ENCODE peak calls at places on chromosome 3, in ten cellular contexts. M is breast epithelium; K is Calu3; O is AG04449; L is GM20000; S is DMS53; W is HT1080; G is NAMALWA; F is activated T-helper 1 cell treated with anti-CD3 and anti-CD28 coated beads, Interleukin-2, amount 50 U/mL, for 16 hours; E is T-helper 2 cell. Y is an unnamed sample.

GRCh38 chr3:188365978-188366698 is 212.2 kb downstream of the LPP start:
- DNase-seq in E (no peak), G (no peak), F (no peak), M (no peak), L (no peak), O (no peak), K (peak; percentile 39), S (no peak), W (no peak), Y (no peak)

GRCh38 chr3:195540526-195540925 is 2.6 kb downstream of the PPP1R2 start:
- DNase-seq in M (no peak), K (no peak), L (no peak), W (no peak), O (no peak), G (peak; percentile 42), E (peak; percentile 46), F (no peak), S (peak; percentile 9), Y (no peak)

GRCh38 chr3:154421067-154421466 is 8.9 kb downstream of the GPR149 start:
- DNase-seq in F (no peak), O (no peak), K (peak; percentile 43), G (peak; percentile 51), L (no peak), E (peak; percentile 8), M (no peak), W (no peak), S (peak; percentile 4), Y (no peak)

GRCh38 chr3:69013256-69014021 is at the start of gene EOGT:
- DNase-seq in K (peak; percentile 96), G (peak; percentile 62), L (peak; percentile 94), O (peak; percentile 24), W (peak; percentile 86), F (peak; percentile 65), S (peak; percentile 79), E (peak; percentile 85), M (peak; percentile 85), Y (peak; percentile 59)

GRCh38 chr3:24161841-24162240 is 216.8 kb downstream of the NR1D2 start:
- DNase-seq in W (no peak), O (no peak), F (no peak), L (no peak), G (no peak), M (no peak), K (no peak), S (no peak), E (no peak), Y (no peak)

GRCh38 chr3:30644615-30645014 is 38.2 kb downstream of the TGFBR2 start:
- DNase-seq in W (no peak), M (no peak), K (peak; percentile 20), L (peak; percentile 21), F (no peak), G (peak; percentile 65), E (peak; percentile 76), S (no peak), O (no peak), Y (peak; percentile 39)

GRCh38 chr3:66418432-66419052 is 82.3 kb downstream of the LRIG1 start:
- DNase-seq in M (peak; percentile 83), G (no peak), E (no peak), L (no peak), K (no peak), W (no peak), O (no peak), F (no peak), S (peak; percentile 83), Y (no peak)

GRCh38 chr3:4340077-4340410 is 36.9 kb downstream of the SETMAR start:
- DNase-seq in L (no peak), K (no peak), S (no peak), M (no peak), F (no peak), E (no peak), G (no peak), O (no peak), W (no peak), Y (no peak)

GRCh38 chr3:141191097-141191749 is 40.4 kb upstream of the PXYLP1 start:
- DNase-seq in L (no peak), F (no peak), M (no peak), S (peak; percentile 12), O (no peak), E (no peak), W (peak; percentile 41), K (no peak), G (no peak), Y (no peak)

GRCh38 chr3:17135696-17136095 is 250.9 kb downstream of the PLCL2 start:
- DNase-seq in O (no peak), F (no peak), W (no peak), E (no peak), L (no peak), M (no peak), G (no peak), K (no peak), S (no peak), Y (no peak)

GRCh38 chr3:127544151-127544805 is 46.3 kb downstream of the TPRA1 start:
- DNase-seq in L (peak; percentile 88), G (peak; percentile 83), F (peak; percentile 36), O (peak; percentile 7), E (peak; percentile 53), M (peak; percentile 74), W (peak; percentile 68), K (peak; percentile 92), S (peak; percentile 88), Y (peak; percentile 16)

GRCh38 chr3:50444213-50444612 is 59.2 kb downstream of the CACNA2D2 start:
- DNase-seq in E (no peak), S (no peak), W (no peak), M (no peak), K (no peak), F (no peak), L (no peak), G (no peak), O (no peak), Y (no peak)

GRCh38 chr3:38054166-38054991 is 15.4 kb downstream of the DLEC1 start:
- DNase-seq in F (no peak), K (no peak), S (no peak), M (peak; percentile 63), O (no peak), E (no peak), W (no peak), L (peak; percentile 66), G (no peak), Y (no peak)

GRCh38 chr3:71006810-71007785 is 576.4 kb downstream of the FOXP1 start:
- DNase-seq in G (peak; percentile 47), S (peak; percentile 33), O (no peak), E (peak; percentile 46), L (peak; percentile 14), M (no peak), W (peak; percentile 50), K (peak; percentile 29), F (no peak), Y (no peak)

GRCh38 chr3:58414538-58415197 is 19.0 kb downstream of the PDHB start:
- DNase-seq in K (peak; percentile 49), S (peak; percentile 48), W (peak; percentile 66), L (peak; percentile 54), F (no peak), G (peak; percentile 74), M (no peak), E (peak; percentile 72), O (no peak), Y (no peak)

GRCh38 chr3:134059680-134060560 is 30.2 kb upstream of the SLCO2A1 start:
- DNase-seq in W (no peak), M (no peak), O (no peak), S (peak; percentile 5), L (no peak), G (no peak), K (no peak), F (no peak), E (no peak), Y (no peak)

GRCh38 chr3:14486460-14486859 is 53.7 kb downstream of the GRIP2 start:
- DNase-seq in K (no peak), W (no peak), S (no peak), G (no peak), O (no peak), M (no peak), L (no peak), E (no peak), F (no peak), Y (no peak)

GRCh38 chr3:61848885-61849284 is 287.5 kb downstream of the PTPRG start:
- DNase-seq in W (peak; percentile 89), G (no peak), O (peak; percentile 9), K (no peak), L (no peak), F (no peak), E (no peak), M (no peak), S (no peak), Y (peak; percentile 78)

GRCh38 chr3:127799476-127800222 is 22.7 kb downstream of the MGLL start:
- DNase-seq in O (peak; percentile 72), S (no peak), G (no peak), L (no peak), W (peak; percentile 98), K (peak; percentile 34), E (no peak), M (no peak), F (no peak), Y (peak; percentile 77)

GRCh38 chr3:124592658-124593441 is 137.4 kb upstream of the UMPS start:
- DNase-seq in G (no peak), W (no peak), S (peak; percentile 78), O (no peak), F (no peak), K (peak; percentile 86), E (peak; percentile 13), M (no peak), L (no peak), Y (no peak)